ENCODE peak calls at places on chromosomes 7 and 10, in seven cellular contexts. O, B, L, U, G, T and X are unnamed samples. For H3K36me3, the result is how much of the 10 kb centered on the place peaks cover.

GRCh38 chr10:114261116-114261515 is 22.1 kb downstream of the VWA2 start:
- DNase-seq in B (no peak), O (no peak), U (no peak), L (no peak), T (no peak), G (no peak), X (no peak)

GRCh38 chr10:128971324-128971723 is 495.7 kb upstream of the MGMT start:
- DNase-seq in B (no peak), U (no peak), T (no peak), O (no peak), L (no peak), G (no peak), X (no peak)

GRCh38 chr10:42519761-42520460 is 118.5 kb downstream of the ZNF33B start:
- DNase-seq in U (no peak), G (no peak), T (no peak), B (no peak), O (no peak), L (no peak), X (no peak)

GRCh38 chr10:106872176-106872575 is 292.3 kb downstream of the SORCS1 start:
- DNase-seq in G (no peak), T (no peak), L (no peak), B (no peak), U (no peak), O (no peak), X (no peak)

GRCh38 chr7:375491-375821 is 85.5 kb downstream of the FOXL3 start:
- DNase-seq in U (no peak), O (no peak), L (no peak), T (peak), B (no peak), G (peak), X (peak)

GRCh38 chr10:6062101-6062771 is at the start of gene IL2RA:
- DNase-seq in O (no peak), U (no peak), G (peak), T (peak), L (no peak), B (no peak), X (no peak)

GRCh38 chr10:70778267-70778924 is 6.8 kb downstream of the TBATA start:
- DNase-seq in L (no peak), U (no peak), O (no peak), B (no peak), G (no peak), T (no peak), X (no peak)

GRCh38 chr10:6239213-6239991 is 36.7 kb downstream of the PFKFB3 start:
- DNase-seq in O (peak), B (no peak), G (peak), T (peak), L (peak), U (peak), X (no peak)

GRCh38 chr7:123367508-123368122 is 166.8 kb downstream of the IQUB start:
- DNase-seq in O (peak), G (no peak), T (no peak), U (peak), L (peak), B (no peak), X (no peak)

GRCh38 chr7:114949227-114949626 is 27.3 kb downstream of the MDFIC start:
- DNase-seq in B (no peak), L (no peak), O (no peak), G (no peak), T (no peak), U (no peak), X (no peak)

GRCh38 chr10:123117644-123118409 is 17.9 kb upstream of the HMX3 start:
- DNase-seq in O (no peak), G (no peak), T (no peak), L (no peak), B (no peak), U (no peak), X (no peak)

GRCh38 chr10:44352316-44353127 is 32.4 kb downstream of the CXCL12 start:
- DNase-seq in G (peak), U (no peak), L (no peak), T (peak), O (no peak), B (peak), X (peak)

GRCh38 chr10:94546058-94546595 is 539 bp downstream of the HELLS start:
- DNase-seq in U (no peak), B (no peak), L (peak), G (no peak), T (no peak), O (peak), X (no peak)

GRCh38 chr7:146961617-146962016 is 845.0 kb downstream of the CNTNAP2 start:
- DNase-seq in O (no peak), B (no peak), L (no peak), G (no peak), T (no peak), U (no peak), X (no peak)

GRCh38 chr10:61110188-61110844 is 166.3 kb upstream of the RHOBTB1 start:
- DNase-seq in T (no peak), O (no peak), G (no peak), L (no peak), B (no peak), U (no peak), X (no peak)

GRCh38 chr10:8055420-8056349 is 1.2 kb downstream of the GATA3 start:
- DNase-seq in U (no peak), B (no peak), L (no peak), O (no peak), G (no peak), T (no peak), X (no peak)

GRCh38 chr7:128055668-128056067 is 24.4 kb upstream of the LRRC4 start:
- DNase-seq in L (no peak), U (no peak), G (no peak), T (no peak), O (no peak), B (no peak), X (no peak)

GRCh38 chr7:123666492-123666891 is 10.8 kb downstream of the LMOD2 start:
- DNase-seq in U (no peak), O (no peak), G (no peak), T (no peak), B (no peak), L (no peak), X (no peak)

GRCh38 chr10:84341983-84342382 is 13.6 kb downstream of the CCSER2 start:
- DNase-seq in L (peak), B (no peak), O (no peak), T (no peak), U (no peak), G (no peak), X (no peak)

GRCh38 chr7:84638339-84638697 is 443.7 kb upstream of the SEMA3A start:
- DNase-seq in L (no peak), U (no peak), O (no peak), G (no peak), B (no peak), T (no peak), X (no peak)

GRCh38 chr7:18861514-18861913 is 255.9 kb downstream of the TWIST1 start:
- DNase-seq in T (no peak), O (no peak), B (no peak), L (no peak), G (no peak), U (peak), X (no peak)

GRCh38 chr10:79123547-79123963 is 54.8 kb downstream of the ZMIZ1 start:
- DNase-seq in L (no peak), U (no peak), B (no peak), G (no peak), O (no peak), T (no peak), X (no peak)

GRCh38 chr10:59833810-59834209 is 72.5 kb downstream of the CCDC6 start:
- DNase-seq in B (no peak), O (no peak), G (peak), T (no peak), U (no peak), L (no peak), X (no peak)

GRCh38 chr10:74672430-74672829 is 154.0 kb upstream of the KAT6B start:
- DNase-seq in U (no peak), L (no peak), B (no peak), O (no peak), G (no peak), T (no peak), X (no peak)

GRCh38 chr7:101996131-101996691 is 178.8 kb downstream of the CUX1 start:
- DNase-seq in B (no peak), L (no peak), O (no peak), T (no peak), U (no peak), G (no peak), X (no peak)

GRCh38 chr10:13351340-13351915 is 3.3 kb upstream of the SEPHS1 start:
- DNase-seq in L (no peak), G (no peak), B (no peak), T (no peak), U (no peak), O (no peak), X (no peak)

GRCh38 chr10:112614072-112614471 is 167.1 kb downstream of the VTI1A start:
- DNase-seq in L (no peak), G (no peak), U (no peak), O (no peak), T (no peak), B (no peak), X (no peak)

GRCh38 chr10:84424731-84425165 is 96.4 kb downstream of the CCSER2 start:
- DNase-seq in L (no peak), B (peak), T (peak), U (peak), G (peak), O (peak), X (peak)

GRCh38 chr10:113273877-113274829 is 278.7 kb upstream of the HABP2 start:
- DNase-seq in G (no peak), O (no peak), B (no peak), L (no peak), T (no peak), U (no peak), X (no peak)

GRCh38 chr10:128599538-128599937 is 473.3 kb upstream of the MKI67 start:
- DNase-seq in B (no peak), L (peak), O (no peak), T (no peak), U (no peak), G (no peak), X (no peak)

GRCh38 chr10:58137813-58138212 is 129.9 kb downstream of the IPMK start:
- DNase-seq in G (no peak), U (no peak), B (no peak), O (no peak), L (no peak), T (no peak), X (no peak)

GRCh38 chr10:34008641-34009040 is 674.2 kb upstream of the NRP1 start:
- DNase-seq in T (no peak), L (no peak), U (no peak), G (no peak), O (no peak), B (no peak), X (no peak)

GRCh38 chr7:33918401-33919120 is 13.2 kb downstream of the BMPER start:
- DNase-seq in O (no peak), L (no peak), B (no peak), T (no peak), G (no peak), U (no peak), X (no peak)
- TF ChIP-seq EP300 in O (no peak), L (no peak), B (no peak), T (no peak), G (no peak), U (no peak), X (no peak)

DNA sequence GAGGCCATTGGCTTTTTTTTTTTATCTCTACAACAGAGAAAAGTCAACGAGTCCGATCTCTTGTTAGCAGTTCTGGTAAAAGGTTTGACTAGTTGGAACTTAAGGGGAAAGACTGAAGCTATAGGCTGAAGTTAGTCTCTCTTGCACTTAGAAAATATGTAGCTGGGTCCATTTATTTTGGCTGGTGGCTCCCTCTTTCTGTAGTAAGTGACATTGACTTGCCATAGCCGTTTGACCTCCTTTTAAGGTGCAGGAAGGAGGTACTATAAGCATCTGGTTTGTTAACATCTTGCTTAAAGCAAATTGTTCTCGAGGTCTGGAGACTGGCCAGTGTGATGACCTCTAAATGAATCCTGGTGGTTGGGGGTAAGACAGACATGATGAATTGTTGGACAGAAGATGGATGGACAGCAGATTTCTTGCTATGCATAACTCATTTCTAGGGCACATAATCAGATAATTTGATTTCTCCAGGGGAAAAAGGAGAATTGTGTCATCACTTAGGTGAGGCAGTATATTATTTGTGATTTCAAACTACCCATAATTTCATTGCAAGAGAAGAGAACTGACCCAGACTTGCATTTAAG is 356.3 kb upstream of the GALNT17 start:
- DNase-seq in B (no peak), L (peak), O (no peak), U (peak), T (no peak), G (no peak), X (no peak)
- H3K36me3 ChIP-seq in B (half or more), L (under half), O (under half), U (under half), T (under half), G (under half), X (under half)

DNA sequence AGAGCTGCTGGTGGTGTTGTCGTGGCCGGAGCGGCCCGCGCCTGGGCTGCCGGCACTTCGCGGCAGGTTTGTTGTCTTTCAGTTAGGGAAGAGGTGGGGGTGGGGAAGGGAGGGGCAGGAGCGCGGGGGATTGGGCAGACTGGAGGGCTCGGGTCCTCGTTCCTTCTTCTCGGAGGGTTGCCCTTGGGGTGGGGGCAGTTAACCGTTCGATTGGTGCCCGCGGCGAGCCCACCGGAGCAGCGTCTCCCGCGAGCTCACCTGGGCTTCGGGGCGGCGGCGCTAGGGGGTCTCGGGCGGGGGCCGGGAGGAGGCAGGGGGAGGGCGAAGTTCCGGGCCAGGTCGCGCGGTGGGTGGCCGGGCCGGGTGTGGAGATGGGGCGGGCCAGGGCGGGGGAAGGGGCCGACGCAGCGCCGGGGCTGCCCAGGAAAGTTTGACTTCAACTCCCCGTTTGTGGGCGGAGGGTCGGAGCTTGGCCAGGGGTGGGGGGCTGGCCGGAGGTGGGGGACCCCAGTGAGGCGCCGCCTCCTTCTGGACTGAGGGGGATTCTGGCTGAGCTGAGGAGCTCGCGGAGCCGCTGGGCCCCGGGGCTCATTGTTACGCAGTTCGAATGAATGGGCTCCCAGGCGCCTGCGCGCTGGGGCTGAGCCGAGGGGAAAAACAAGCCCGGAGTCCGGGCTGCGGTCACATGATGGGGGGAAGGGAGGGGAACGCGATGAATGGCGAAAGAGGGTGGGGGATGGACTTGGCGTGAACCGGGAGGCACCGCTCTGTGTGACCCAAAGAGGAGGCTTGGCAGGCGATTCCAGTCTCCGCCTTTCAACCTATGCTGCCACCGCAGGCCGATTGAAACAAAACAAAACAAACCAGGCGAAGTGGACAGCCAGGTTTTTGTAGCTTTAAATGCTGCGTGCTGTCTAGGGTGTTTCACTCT is 582 bp downstream of the HBP1 start:
- DNase-seq in T (peak), O (peak), L (peak), G (peak), U (peak), B (peak), X (peak)
- TF ChIP-seq EP300 in T (peak), O (peak), L (peak), G (no peak), U (no peak), B (peak), X (peak)

DNA sequence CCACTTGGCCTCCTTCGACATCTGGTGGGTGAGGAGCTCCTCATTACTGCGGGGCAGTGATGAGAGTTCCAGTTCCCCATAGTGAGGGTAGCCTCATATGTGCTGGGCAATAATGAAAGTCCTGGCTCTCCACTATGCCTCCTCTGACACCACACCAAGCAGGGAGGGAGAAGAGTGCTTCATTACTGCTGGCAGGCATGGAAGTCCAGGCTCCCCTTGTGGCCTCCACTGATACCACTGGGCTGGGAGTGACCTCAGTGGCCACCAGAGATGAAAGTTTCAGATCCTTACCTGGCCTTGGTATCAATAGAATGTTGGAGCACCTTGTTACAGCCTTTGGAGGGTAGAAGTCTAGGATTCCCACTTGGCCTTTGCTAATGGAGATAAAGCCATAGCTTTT is 6.5 kb downstream of the DUS4L start:
- DNase-seq in T (no peak), O (no peak), G (no peak), L (no peak), U (no peak), B (no peak), X (no peak)
- H3K36me3 ChIP-seq in T (under half), O (under half), G (under half), L (half or more), U (under half), B (under half), X (under half)

GRCh38 chr10:93435621-93436385 is 46.3 kb downstream of the MYOF start:
- DNase-seq in O (peak), B (no peak), L (no peak), G (no peak), T (peak), U (no peak), X (no peak)

GRCh38 chr10:93435061-93435491 is 47.1 kb downstream of the MYOF start:
- DNase-seq in B (no peak), U (no peak), L (no peak), T (peak), O (no peak), G (no peak), X (no peak)

GRCh38 chr10:93437946-93438795 is 44.0 kb downstream of the MYOF start:
- DNase-seq in O (no peak), T (no peak), B (no peak), U (no peak), L (no peak), G (no peak), X (no peak)

GRCh38 chr10:93437000-93437945 is 44.9 kb downstream of the MYOF start:
- DNase-seq in O (peak), G (peak), L (no peak), B (peak), T (peak), U (no peak), X (peak)

GRCh38 chr10:93436577-93436976 is 45.6 kb downstream of the MYOF start:
- DNase-seq in O (no peak), L (no peak), B (peak), U (no peak), G (peak), T (peak), X (peak)
- TF ChIP-seq EP300 in O (no peak), L (no peak), B (peak), U (no peak), G (peak), T (peak), X (peak)

DNA sequence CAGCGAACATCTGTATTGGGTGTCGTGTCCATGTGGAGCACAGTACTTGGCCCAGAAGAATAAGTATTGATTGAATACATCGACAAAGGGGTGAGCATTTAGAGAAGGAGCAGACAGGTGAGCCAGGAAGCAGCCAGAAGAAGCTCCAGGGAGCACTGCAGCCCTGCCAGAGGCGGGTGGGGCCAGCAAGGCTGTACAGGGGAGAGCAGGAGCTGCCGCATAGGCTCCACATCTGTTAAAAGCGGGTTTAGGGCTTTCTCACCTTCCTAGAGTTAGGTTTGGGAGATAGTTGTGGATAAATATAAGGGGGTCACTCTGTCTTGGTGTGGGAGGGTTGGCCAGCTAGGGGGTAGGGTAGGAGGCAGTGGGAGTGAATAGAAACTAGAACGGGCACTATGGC is 1.3 kb upstream of the CPA1 start:
- DNase-seq in T (no peak), L (no peak), U (no peak), O (no peak), G (no peak), B (no peak), X (no peak)
- H3K36me3 ChIP-seq in T (under half), L (under half), U (under half), O (under half), G (under half), B (under half), X (under half)

GRCh38 chr7:22377690-22378089 is 20.7 kb upstream of the RAPGEF5 start:
- DNase-seq in B (no peak), O (no peak), L (no peak), T (no peak), U (no peak), G (no peak), X (no peak)
- TF ChIP-seq EP300 in B (no peak), O (no peak), L (no peak), T (no peak), U (no peak), G (no peak), X (no peak)

GRCh38 chr10:121531076-121531829 is 67.0 kb downstream of the FGFR2 start:
- DNase-seq in B (peak), G (no peak), T (no peak), U (no peak), L (no peak), O (peak), X (no peak)

GRCh38 chr10:121536271-121536918 is 61.8 kb downstream of the FGFR2 start:
- DNase-seq in T (no peak), L (no peak), G (no peak), U (no peak), O (no peak), B (no peak), X (no peak)

GRCh38 chr10:121531830-121532178 is 66.4 kb downstream of the FGFR2 start:
- DNase-seq in L (no peak), B (no peak), T (no peak), O (no peak), G (no peak), U (no peak), X (no peak)

GRCh38 chr10:121532465-121532864 is 65.8 kb downstream of the FGFR2 start:
- DNase-seq in T (no peak), G (no peak), L (no peak), O (peak), U (no peak), B (no peak), X (no peak)

DNA sequence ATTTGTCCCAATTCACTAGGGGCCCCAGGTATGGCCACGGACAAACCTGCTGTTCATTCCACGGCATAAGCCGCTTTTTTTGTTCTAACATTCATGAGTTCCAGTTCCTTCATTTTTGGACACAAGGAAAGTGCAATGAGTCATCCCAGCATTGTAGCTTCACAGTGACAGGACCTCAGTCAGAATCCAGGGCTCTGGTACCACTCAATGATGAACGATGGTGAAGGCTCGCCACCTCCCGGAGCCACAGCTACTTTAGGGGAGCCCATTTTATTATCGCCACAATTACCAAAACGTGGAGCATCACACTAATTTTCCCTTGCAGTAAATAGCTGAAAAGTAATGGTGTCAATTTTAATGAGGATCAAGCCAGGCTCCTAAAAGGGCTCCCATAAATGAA is 62.9 kb downstream of the FGFR2 start:
- DNase-seq in O (no peak), G (no peak), T (no peak), U (no peak), B (no peak), L (no peak), X (no peak)
- H3K36me3 ChIP-seq in O (under half), G (under half), T (under half), U (under half), B (under half), L (under half), X (under half)